ENCODE peak calls at places on chromosomes 6 and 20, in six cellular contexts. R, U, C, K, T and X are unnamed samples.

GRCh38 chr6:47195251-47195650 is 114.5 kb downstream of the TNFRSF21 start:
- DNase-seq in R (no peak), U (peak; percentile 66), C (no peak), K (no peak), T (peak; percentile 71), X (no peak)

GRCh38 chr6:45838996-45839395 is 176.7 kb downstream of the CLIC5 start:
- DNase-seq in R (no peak), U (no peak), C (no peak), K (no peak), T (no peak), X (no peak)

GRCh38 chr20:17645546-17646208 is 36.4 kb downstream of the RRBP1 start:
- DNase-seq in R (no peak), U (no peak), C (no peak), K (no peak), T (no peak), X (no peak)

GRCh38 chr6:93017213-93017612 is 402.1 kb downstream of the EPHA7 start:
- DNase-seq in R (no peak), U (no peak), C (peak; percentile 77), K (no peak), T (no peak), X (no peak)

GRCh38 chr6:8131265-8131897 is 29.0 kb upstream of the EEF1E1 start:
- DNase-seq in R (peak; percentile 7), U (no peak), C (peak; percentile 90), K (peak; percentile 14), T (peak; percentile 81), X (no peak)

GRCh38 chr6:167452338-167453081 is 127.6 kb downstream of the TTLL2 start:
- DNase-seq in R (no peak), U (no peak), C (no peak), K (no peak), T (no peak), X (no peak)

GRCh38 chr20:64164123-64164836 is at the start of gene MYT1:
- DNase-seq in R (no peak), U (no peak), C (no peak), K (no peak), T (no peak), X (no peak)

GRCh38 chr20:49482173-49482572 is 295 bp downstream of the KCNB1 start:
- DNase-seq in R (no peak), U (no peak), C (no peak), K (no peak), T (no peak), X (no peak)